ENCODE peak calls at places on chromosomes 7 and 10, in five cellular contexts. One of them, this sample, is unnamed.
A peak's percentile ranks its signal among the peaks of the same experiment; 100 is the strongest.

GRCh38 chr7:157415486-157415885 is 78.7 kb downstream of the DNAJB6 start:
- DNase-seq in fibroblast of mammary gland: no peak
- DNase-seq in cardiac fibroblast: no peak
- DNase-seq in fibroblast of the aortic adventitia: no peak
- DNase-seq in AG04450: no peak
- DNase-seq in this sample: no peak

GRCh38 chr7:132838313-132838712 is 243.6 kb downstream of the CHCHD3 start:
- DNase-seq in cardiac fibroblast: no peak
- DNase-seq in fibroblast of the aortic adventitia: no peak
- DNase-seq in AG04450: no peak
- DNase-seq in fibroblast of mammary gland: no peak
- DNase-seq in this sample: no peak

GRCh38 chr10:31647861-31648260 is 280.8 kb downstream of the ARHGAP12 start:
- DNase-seq in fibroblast of mammary gland: no peak
- DNase-seq in fibroblast of the aortic adventitia: no peak
- DNase-seq in AG04450: no peak
- DNase-seq in cardiac fibroblast: no peak
- DNase-seq in this sample: no peak

GRCh38 chr7:73852500-73852899 is 8.5 kb upstream of the TMEM270 start:
- DNase-seq in fibroblast of mammary gland: no peak
- DNase-seq in AG04450: no peak
- DNase-seq in fibroblast of the aortic adventitia: peak; percentile 54
- DNase-seq in cardiac fibroblast: no peak
- DNase-seq in this sample: no peak

GRCh38 chr10:74377476-74377875 is 226.5 kb downstream of the ADK start:
- DNase-seq in fibroblast of the aortic adventitia: peak; percentile 15
- DNase-seq in fibroblast of mammary gland: no peak
- DNase-seq in cardiac fibroblast: peak; percentile 9
- DNase-seq in AG04450: no peak
- DNase-seq in this sample: no peak

GRCh38 chr10:22976535-22976934 is 48.7 kb downstream of the ARMC3 start:
- DNase-seq in fibroblast of the aortic adventitia: peak; percentile 40
- DNase-seq in AG04450: no peak
- DNase-seq in fibroblast of mammary gland: peak; percentile 53
- DNase-seq in cardiac fibroblast: no peak
- DNase-seq in this sample: no peak

GRCh38 chr7:114879554-114879953 is 42.3 kb upstream of the MDFIC start:
- DNase-seq in fibroblast of mammary gland: peak; percentile 88
- DNase-seq in fibroblast of the aortic adventitia: peak; percentile 74
- DNase-seq in cardiac fibroblast: peak; percentile 39
- DNase-seq in AG04450: peak; percentile 33
- DNase-seq in this sample: no peak

GRCh38 chr7:48299580-48300169 is 128.4 kb downstream of the ABCA13 start:
- DNase-seq in fibroblast of mammary gland: peak; percentile 80
- DNase-seq in AG04450: peak; percentile 49
- DNase-seq in cardiac fibroblast: peak; percentile 89
- DNase-seq in fibroblast of the aortic adventitia: peak; percentile 72
- DNase-seq in this sample: peak; percentile 89

GRCh38 chr10:5094265-5095205 is at the start of gene AKR1C3:
- DNase-seq in fibroblast of mammary gland: peak; percentile 85
- DNase-seq in cardiac fibroblast: peak; percentile 88
- DNase-seq in fibroblast of the aortic adventitia: peak; percentile 91
- DNase-seq in AG04450: peak; percentile 38
- DNase-seq in this sample: peak; percentile 87

DNA sequence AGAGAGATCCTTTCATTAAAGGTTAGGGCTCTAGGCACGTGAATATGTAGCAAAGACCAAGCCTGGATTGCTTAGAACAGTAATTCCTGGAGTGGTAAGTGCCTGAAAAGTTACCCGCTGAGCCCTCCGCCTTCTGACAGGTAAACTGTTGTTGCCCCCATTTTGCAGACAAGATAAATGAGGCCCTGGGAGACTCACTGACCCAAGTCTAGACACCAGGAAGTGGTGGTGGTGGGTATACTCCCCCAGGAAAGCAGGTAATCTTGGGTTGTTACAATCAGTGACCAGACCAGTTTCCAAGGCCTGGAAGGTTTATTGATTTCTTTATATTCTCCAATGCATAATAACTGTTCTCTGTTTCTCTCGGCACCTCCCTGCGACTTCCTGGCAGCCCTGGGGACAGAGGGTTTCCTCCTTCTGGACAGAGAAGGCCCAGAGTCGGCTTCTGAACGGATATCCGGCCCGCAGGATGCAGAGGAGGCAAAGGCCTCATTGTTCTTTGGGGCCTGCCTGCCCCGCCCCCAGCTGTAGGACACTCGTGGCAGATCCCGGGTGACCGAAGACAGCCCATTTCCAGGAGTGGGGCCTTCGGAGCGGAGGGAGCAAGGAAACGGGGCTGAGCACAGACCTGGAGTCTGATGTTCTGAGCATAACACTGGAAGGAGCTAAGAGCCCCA is 1.3 kb upstream of the GRK5 start:
- DNase-seq in AG04450: no peak
- DNase-seq in fibroblast of the aortic adventitia: no peak
- DNase-seq in fibroblast of mammary gland: no peak
- DNase-seq in cardiac fibroblast: no peak
- DNase-seq in this sample: no peak
- H3K4me3 ChIP-seq in AG04450: peak overlapping the region; percentile 62
- H3K4me3 ChIP-seq in fibroblast of the aortic adventitia: peak overlapping the region; percentile 44
- H3K4me3 ChIP-seq in fibroblast of mammary gland: peak overlapping the region; percentile 45
- H3K4me3 ChIP-seq in cardiac fibroblast: peak overlapping the region; percentile 64
- H3K4me3 ChIP-seq in this sample: peak overlapping the region; percentile 57

GRCh38 chr7:26399309-26399610 is 107.6 kb downstream of the SNX10 start:
- DNase-seq in fibroblast of the aortic adventitia: no peak
- DNase-seq in cardiac fibroblast: no peak
- DNase-seq in AG04450: no peak
- DNase-seq in fibroblast of mammary gland: peak; percentile 25
- DNase-seq in this sample: no peak
- TF ChIP-seq CTCF in fibroblast of the aortic adventitia: peak; percentile 15
- TF ChIP-seq CTCF in cardiac fibroblast: peak; percentile 13
- TF ChIP-seq CTCF in AG04450: no peak
- TF ChIP-seq CTCF in fibroblast of mammary gland: peak; percentile 22
- TF ChIP-seq CTCF in this sample: no peak

DNA sequence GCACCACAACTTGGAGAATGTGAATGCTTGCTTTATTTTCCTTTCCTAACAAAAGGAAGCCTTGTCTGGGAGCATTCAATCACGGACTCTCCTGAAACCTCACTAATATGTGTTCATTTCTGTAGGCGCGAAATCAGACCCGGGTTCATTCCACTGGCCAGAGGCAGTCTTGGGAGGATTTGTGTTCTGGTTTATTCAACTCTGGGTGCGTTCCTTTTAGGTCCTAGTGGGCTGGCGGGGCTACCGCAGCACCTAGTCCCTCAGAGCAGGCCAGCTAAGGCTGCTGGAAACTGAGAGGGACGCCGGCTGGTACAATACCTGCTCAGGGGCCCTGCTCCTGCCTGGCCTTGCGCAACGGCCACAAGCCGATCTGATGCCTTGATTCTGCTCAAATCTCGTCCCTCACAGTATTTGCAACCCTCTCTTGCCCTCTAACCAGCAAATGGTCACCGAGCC is 7.5 kb downstream of the HOXA4 start:
- DNase-seq in AG04450: no peak
- DNase-seq in cardiac fibroblast: no peak
- DNase-seq in fibroblast of the aortic adventitia: peak; percentile 40
- DNase-seq in fibroblast of mammary gland: no peak
- DNase-seq in this sample: no peak
- H3K4me3 ChIP-seq in AG04450: peak overlapping the region; percentile 60
- H3K4me3 ChIP-seq in cardiac fibroblast: no peak overlapping the region
- H3K4me3 ChIP-seq in fibroblast of the aortic adventitia: peak overlapping the region; percentile 53
- H3K4me3 ChIP-seq in fibroblast of mammary gland: no peak overlapping the region
- H3K4me3 ChIP-seq in this sample: no peak overlapping the region

GRCh38 chr7:124843336-124843735 is 77.7 kb upstream of the GPR37 start:
- DNase-seq in cardiac fibroblast: no peak
- DNase-seq in fibroblast of the aortic adventitia: no peak
- DNase-seq in AG04450: no peak
- DNase-seq in fibroblast of mammary gland: no peak
- DNase-seq in this sample: no peak
- TF ChIP-seq CTCF in cardiac fibroblast: no peak
- TF ChIP-seq CTCF in fibroblast of the aortic adventitia: no peak
- TF ChIP-seq CTCF in AG04450: no peak
- TF ChIP-seq CTCF in fibroblast of mammary gland: no peak
- TF ChIP-seq CTCF in this sample: no peak

This sample was measured in bronchial epithelial cell.